ENCODE peak calls at places on chromosomes 5 and 9, in six cellular contexts. One of them, this sample, is unnamed.

GRCh38 chr5:74378464-74378863 is 262.1 kb downstream of the ENC1 start:
- DNase-seq in iris pigment epithelial cell: no peak
- DNase-seq in astrocyte: peak
- DNase-seq in cerebellum: no peak
- DNase-seq in HTR-8/SVneo: no peak
- DNase-seq in activated CD8-positive, alpha-beta memory T cell treated with anti-CD3 and anti-CD28 coated beads, Interleukin-2, amount 50 U/mL, for 4 hours: no peak
- DNase-seq in this sample: no peak

GRCh38 chr5:83095973-83096539 is 18.7 kb downstream of the XRCC4 start:
- DNase-seq in cerebellum: no peak
- DNase-seq in astrocyte: peak
- DNase-seq in activated CD8-positive, alpha-beta memory T cell treated with anti-CD3 and anti-CD28 coated beads, Interleukin-2, amount 50 U/mL, for 4 hours: no peak
- DNase-seq in HTR-8/SVneo: peak
- DNase-seq in iris pigment epithelial cell: peak
- DNase-seq in this sample: no peak

GRCh38 chr9:84490206-84490605 is 149.6 kb upstream of the SLC28A3 start:
- DNase-seq in activated CD8-positive, alpha-beta memory T cell treated with anti-CD3 and anti-CD28 coated beads, Interleukin-2, amount 50 U/mL, for 4 hours: no peak
- DNase-seq in iris pigment epithelial cell: no peak
- DNase-seq in HTR-8/SVneo: no peak
- DNase-seq in astrocyte: no peak
- DNase-seq in cerebellum: no peak
- DNase-seq in this sample: no peak

GRCh38 chr9:127705577-127706215 is 1.1 kb upstream of the CFAP157 start:
- DNase-seq in HTR-8/SVneo: no peak
- DNase-seq in iris pigment epithelial cell: no peak
- DNase-seq in cerebellum: no peak
- DNase-seq in astrocyte: no peak
- DNase-seq in activated CD8-positive, alpha-beta memory T cell treated with anti-CD3 and anti-CD28 coated beads, Interleukin-2, amount 50 U/mL, for 4 hours: no peak
- DNase-seq in this sample: no peak

GRCh38 chr5:73448072-73448432 is 525 bp downstream of the FOXD1 start:
- DNase-seq in cerebellum: no peak
- DNase-seq in HTR-8/SVneo: no peak
- DNase-seq in astrocyte: no peak
- DNase-seq in activated CD8-positive, alpha-beta memory T cell treated with anti-CD3 and anti-CD28 coated beads, Interleukin-2, amount 50 U/mL, for 4 hours: no peak
- DNase-seq in iris pigment epithelial cell: peak
- DNase-seq in this sample: peak

GRCh38 chr5:90170231-90170630 is 239.3 kb downstream of the CETN3 start:
- DNase-seq in astrocyte: no peak
- DNase-seq in cerebellum: no peak
- DNase-seq in iris pigment epithelial cell: no peak
- DNase-seq in HTR-8/SVneo: no peak
- DNase-seq in activated CD8-positive, alpha-beta memory T cell treated with anti-CD3 and anti-CD28 coated beads, Interleukin-2, amount 50 U/mL, for 4 hours: no peak
- DNase-seq in this sample: no peak

GRCh38 chr9:114200721-114201300 is 45.5 kb downstream of the COL27A1 start:
- DNase-seq in activated CD8-positive, alpha-beta memory T cell treated with anti-CD3 and anti-CD28 coated beads, Interleukin-2, amount 50 U/mL, for 4 hours: no peak
- DNase-seq in HTR-8/SVneo: no peak
- DNase-seq in astrocyte: peak
- DNase-seq in cerebellum: no peak
- DNase-seq in iris pigment epithelial cell: peak
- DNase-seq in this sample: no peak

GRCh38 chr9:120998111-120998510 is 52.0 kb downstream of the C5 start:
- DNase-seq in iris pigment epithelial cell: no peak
- DNase-seq in astrocyte: no peak
- DNase-seq in cerebellum: no peak
- DNase-seq in HTR-8/SVneo: no peak
- DNase-seq in activated CD8-positive, alpha-beta memory T cell treated with anti-CD3 and anti-CD28 coated beads, Interleukin-2, amount 50 U/mL, for 4 hours: no peak
- DNase-seq in this sample: no peak

GRCh38 chr5:167580608-167581007 is 710.8 kb upstream of the WWC1 start:
- DNase-seq in astrocyte: no peak
- DNase-seq in activated CD8-positive, alpha-beta memory T cell treated with anti-CD3 and anti-CD28 coated beads, Interleukin-2, amount 50 U/mL, for 4 hours: no peak
- DNase-seq in cerebellum: no peak
- DNase-seq in iris pigment epithelial cell: no peak
- DNase-seq in HTR-8/SVneo: no peak
- DNase-seq in this sample: no peak

GRCh38 chr5:35861718-35862117 is 5.0 kb downstream of the IL7R start:
- DNase-seq in activated CD8-positive, alpha-beta memory T cell treated with anti-CD3 and anti-CD28 coated beads, Interleukin-2, amount 50 U/mL, for 4 hours: no peak
- DNase-seq in iris pigment epithelial cell: no peak
- DNase-seq in astrocyte: peak
- DNase-seq in HTR-8/SVneo: no peak
- DNase-seq in cerebellum: no peak
- DNase-seq in this sample: no peak

GRCh38 chr9:93094294-93095204 is 1.5 kb upstream of the CARD19 start:
- DNase-seq in astrocyte: no peak
- DNase-seq in cerebellum: peak
- DNase-seq in HTR-8/SVneo: no peak
- DNase-seq in iris pigment epithelial cell: no peak
- DNase-seq in activated CD8-positive, alpha-beta memory T cell treated with anti-CD3 and anti-CD28 coated beads, Interleukin-2, amount 50 U/mL, for 4 hours: peak
- DNase-seq in this sample: peak

GRCh38 chr9:109816490-109816889 is 36.5 kb downstream of the PALM2AKAP2 start:
- DNase-seq in iris pigment epithelial cell: peak
- DNase-seq in cerebellum: no peak
- DNase-seq in astrocyte: peak
- DNase-seq in HTR-8/SVneo: peak
- DNase-seq in activated CD8-positive, alpha-beta memory T cell treated with anti-CD3 and anti-CD28 coated beads, Interleukin-2, amount 50 U/mL, for 4 hours: no peak
- DNase-seq in this sample: no peak

GRCh38 chr5:86664173-86664572 is 46.4 kb downstream of the COX7C start:
- DNase-seq in iris pigment epithelial cell: no peak
- DNase-seq in HTR-8/SVneo: no peak
- DNase-seq in astrocyte: no peak
- DNase-seq in cerebellum: no peak
- DNase-seq in activated CD8-positive, alpha-beta memory T cell treated with anti-CD3 and anti-CD28 coated beads, Interleukin-2, amount 50 U/mL, for 4 hours: no peak
- DNase-seq in this sample: no peak

GRCh38 chr5:78221964-78222451 is 72.5 kb downstream of the AP3B1 start:
- DNase-seq in astrocyte: no peak
- DNase-seq in activated CD8-positive, alpha-beta memory T cell treated with anti-CD3 and anti-CD28 coated beads, Interleukin-2, amount 50 U/mL, for 4 hours: no peak
- DNase-seq in HTR-8/SVneo: no peak
- DNase-seq in iris pigment epithelial cell: peak
- DNase-seq in cerebellum: no peak
- DNase-seq in this sample: no peak

GRCh38 chr5:1558945-1559344 is 35.2 kb upstream of the LPCAT1 start:
- DNase-seq in iris pigment epithelial cell: no peak
- DNase-seq in cerebellum: no peak
- DNase-seq in activated CD8-positive, alpha-beta memory T cell treated with anti-CD3 and anti-CD28 coated beads, Interleukin-2, amount 50 U/mL, for 4 hours: no peak
- DNase-seq in HTR-8/SVneo: no peak
- DNase-seq in astrocyte: no peak
- DNase-seq in this sample: no peak

GRCh38 chr5:10577371-10578291 is 13.8 kb downstream of the ANKRD33B start:
- DNase-seq in astrocyte: no peak
- DNase-seq in iris pigment epithelial cell: no peak
- DNase-seq in HTR-8/SVneo: no peak
- DNase-seq in activated CD8-positive, alpha-beta memory T cell treated with anti-CD3 and anti-CD28 coated beads, Interleukin-2, amount 50 U/mL, for 4 hours: no peak
- DNase-seq in cerebellum: no peak
- DNase-seq in this sample: no peak

GRCh38 chr9:73824671-73825070 is 672.5 kb upstream of the RORB start:
- DNase-seq in cerebellum: no peak
- DNase-seq in activated CD8-positive, alpha-beta memory T cell treated with anti-CD3 and anti-CD28 coated beads, Interleukin-2, amount 50 U/mL, for 4 hours: no peak
- DNase-seq in iris pigment epithelial cell: peak
- DNase-seq in HTR-8/SVneo: no peak
- DNase-seq in astrocyte: no peak
- DNase-seq in this sample: no peak

This sample was measured in activated T-cell treated with anti-CD3 and anti-CD28 coated beads, Interleukin-2, amount 50 U/mL, for 1 hour.